ENCODE peak calls at places on chromosome 18, in seven cellular contexts. One of them, this sample, is unnamed.
A peak's percentile ranks its signal among the peaks of the same experiment; 100 is the strongest.

GRCh38 chr18:45061359-45061758 is 380.7 kb downstream of the SETBP1 start:
- DNase-seq in neuronal stem cell: no peak
- DNase-seq in H1: no peak
- DNase-seq in H9: no peak
- DNase-seq in IMR-90: no peak
- DNase-seq in mesenchymal stem cell: no peak
- DNase-seq in trophoblast cell: no peak
- DNase-seq in this sample: no peak

GRCh38 chr18:79664525-79665125 is 15.0 kb upstream of the CTDP1 start:
- DNase-seq in neuronal stem cell: no peak
- DNase-seq in H1: no peak
- DNase-seq in H9: no peak
- DNase-seq in IMR-90: peak; percentile 85
- DNase-seq in mesenchymal stem cell: peak; percentile 77
- DNase-seq in trophoblast cell: peak; percentile 90
- DNase-seq in this sample: no peak

GRCh38 chr18:3037423-3037915 is 24.5 kb upstream of the LPIN2 start:
- DNase-seq in neuronal stem cell: no peak
- DNase-seq in H1: no peak
- DNase-seq in H9: no peak
- DNase-seq in IMR-90: peak; percentile 90
- DNase-seq in mesenchymal stem cell: peak; percentile 94
- DNase-seq in trophoblast cell: peak; percentile 79
- DNase-seq in this sample: peak; percentile 43

GRCh38 chr18:63205791-63206252 is 113.7 kb downstream of the BCL2 start:
- DNase-seq in neuronal stem cell: no peak
- DNase-seq in H1: no peak
- DNase-seq in H9: no peak
- DNase-seq in IMR-90: no peak
- DNase-seq in mesenchymal stem cell: no peak
- DNase-seq in trophoblast cell: no peak
- DNase-seq in this sample: no peak

GRCh38 chr18:23458830-23459529 is 5.9 kb downstream of the RIOK3 start:
- DNase-seq in neuronal stem cell: no peak
- DNase-seq in H1: no peak
- DNase-seq in H9: no peak
- DNase-seq in IMR-90: no peak
- DNase-seq in mesenchymal stem cell: peak; percentile 22
- DNase-seq in trophoblast cell: no peak
- DNase-seq in this sample: no peak

GRCh38 chr18:45254683-45255082 is 360.6 kb upstream of the SLC14A2 start:
- DNase-seq in neuronal stem cell: no peak
- DNase-seq in H1: no peak
- DNase-seq in H9: no peak
- DNase-seq in IMR-90: no peak
- DNase-seq in mesenchymal stem cell: no peak
- DNase-seq in trophoblast cell: no peak
- DNase-seq in this sample: no peak

GRCh38 chr18:67705748-67706147 is 189.2 kb upstream of the DSEL start:
- DNase-seq in neuronal stem cell: no peak
- DNase-seq in H1: no peak
- DNase-seq in H9: no peak
- DNase-seq in IMR-90: no peak
- DNase-seq in mesenchymal stem cell: no peak
- DNase-seq in trophoblast cell: no peak
- DNase-seq in this sample: peak; percentile 72

GRCh38 chr18:11861583-11862288 is 10.5 kb downstream of the CHMP1B start:
- DNase-seq in neuronal stem cell: no peak
- DNase-seq in H1: no peak
- DNase-seq in H9: no peak
- DNase-seq in IMR-90: no peak
- DNase-seq in mesenchymal stem cell: peak; percentile 41
- DNase-seq in trophoblast cell: no peak
- DNase-seq in this sample: no peak

GRCh38 chr18:63339920-63340484 is 20.4 kb upstream of the BCL2 start:
- DNase-seq in neuronal stem cell: peak; percentile 59
- DNase-seq in H1: peak; percentile 62
- DNase-seq in H9: peak; percentile 51
- DNase-seq in IMR-90: peak; percentile 41
- DNase-seq in mesenchymal stem cell: peak; percentile 49
- DNase-seq in trophoblast cell: no peak
- DNase-seq in this sample: peak; percentile 63

GRCh38 chr18:564708-565561 is 15.2 kb upstream of the CETN1 start:
- DNase-seq in neuronal stem cell: no peak
- DNase-seq in H1: no peak
- DNase-seq in H9: no peak
- DNase-seq in IMR-90: no peak
- DNase-seq in mesenchymal stem cell: no peak
- DNase-seq in trophoblast cell: no peak
- DNase-seq in this sample: no peak

GRCh38 chr18:34650121-34650545 is 60.0 kb upstream of the DTNA start:
- DNase-seq in neuronal stem cell: no peak
- DNase-seq in H1: no peak
- DNase-seq in H9: no peak
- DNase-seq in IMR-90: peak; percentile 88
- DNase-seq in mesenchymal stem cell: peak; percentile 83
- DNase-seq in trophoblast cell: no peak
- DNase-seq in this sample: no peak

GRCh38 chr18:62071071-62071470 is 115.8 kb downstream of the PIGN start:
- DNase-seq in neuronal stem cell: no peak
- DNase-seq in H1: no peak
- DNase-seq in H9: no peak
- DNase-seq in IMR-90: peak; percentile 7
- DNase-seq in mesenchymal stem cell: no peak
- DNase-seq in trophoblast cell: no peak
- DNase-seq in this sample: no peak

GRCh38 chr18:48475635-48476549 is 62.9 kb upstream of the CTIF start:
- DNase-seq in neuronal stem cell: peak; percentile 55
- DNase-seq in H1: peak; percentile 54
- DNase-seq in H9: peak; percentile 81
- DNase-seq in IMR-90: peak; percentile 82
- DNase-seq in mesenchymal stem cell: peak; percentile 80
- DNase-seq in trophoblast cell: peak; percentile 75
- DNase-seq in this sample: peak; percentile 88

GRCh38 chr18:74012954-74013630 is 134.5 kb downstream of the FBXO15 start:
- DNase-seq in neuronal stem cell: no peak
- DNase-seq in H1: no peak
- DNase-seq in H9: no peak
- DNase-seq in IMR-90: no peak
- DNase-seq in mesenchymal stem cell: no peak
- DNase-seq in trophoblast cell: no peak
- DNase-seq in this sample: peak; percentile 8

GRCh38 chr18:77136871-77137665 is 4.5 kb upstream of the MBP start:
- DNase-seq in neuronal stem cell: no peak
- DNase-seq in H1: no peak
- DNase-seq in H9: no peak
- DNase-seq in IMR-90: no peak
- DNase-seq in mesenchymal stem cell: no peak
- DNase-seq in trophoblast cell: no peak
- DNase-seq in this sample: no peak

GRCh38 chr18:40046596-40046995 is 1908.4 kb upstream of the PIK3C3 start:
- DNase-seq in neuronal stem cell: no peak
- DNase-seq in H1: no peak
- DNase-seq in H9: no peak
- DNase-seq in IMR-90: no peak
- DNase-seq in mesenchymal stem cell: no peak
- DNase-seq in trophoblast cell: no peak
- DNase-seq in this sample: no peak

GRCh38 chr18:78330761-78331160 is 648.9 kb upstream of the SALL3 start:
- DNase-seq in neuronal stem cell: no peak
- DNase-seq in H1: no peak
- DNase-seq in H9: no peak
- DNase-seq in IMR-90: peak; percentile 1
- DNase-seq in mesenchymal stem cell: no peak
- DNase-seq in trophoblast cell: no peak
- DNase-seq in this sample: no peak

GRCh38 chr18:71942433-71942832 is 601.7 kb downstream of the CBLN2 start:
- DNase-seq in neuronal stem cell: no peak
- DNase-seq in H1: no peak
- DNase-seq in H9: peak; percentile 33
- DNase-seq in IMR-90: no peak
- DNase-seq in mesenchymal stem cell: no peak
- DNase-seq in trophoblast cell: no peak
- DNase-seq in this sample: peak; percentile 33

GRCh38 chr18:73752546-73752945 is 395.1 kb downstream of the FBXO15 start:
- DNase-seq in neuronal stem cell: no peak
- DNase-seq in H1: no peak
- DNase-seq in H9: no peak
- DNase-seq in IMR-90: peak; percentile 87
- DNase-seq in mesenchymal stem cell: peak; percentile 66
- DNase-seq in trophoblast cell: no peak
- DNase-seq in this sample: no peak

GRCh38 chr18:76803413-76803812 is 18.9 kb upstream of the ZNF236 start:
- DNase-seq in neuronal stem cell: no peak
- DNase-seq in H1: no peak
- DNase-seq in H9: no peak
- DNase-seq in IMR-90: no peak
- DNase-seq in mesenchymal stem cell: no peak
- DNase-seq in trophoblast cell: no peak
- DNase-seq in this sample: no peak

GRCh38 chr18:60563082-60563481 is 190.5 kb upstream of the MC4R start:
- DNase-seq in neuronal stem cell: no peak
- DNase-seq in H1: no peak
- DNase-seq in H9: no peak
- DNase-seq in IMR-90: no peak
- DNase-seq in mesenchymal stem cell: no peak
- DNase-seq in trophoblast cell: no peak
- DNase-seq in this sample: no peak

GRCh38 chr18:73861771-73862170 is 285.9 kb downstream of the FBXO15 start:
- DNase-seq in neuronal stem cell: no peak
- DNase-seq in H1: no peak
- DNase-seq in H9: no peak
- DNase-seq in IMR-90: no peak
- DNase-seq in mesenchymal stem cell: no peak
- DNase-seq in trophoblast cell: no peak
- DNase-seq in this sample: no peak

GRCh38 chr18:61992285-61992684 is 99.5 kb upstream of the RNF152 start:
- DNase-seq in neuronal stem cell: no peak
- DNase-seq in H1: no peak
- DNase-seq in H9: no peak
- DNase-seq in IMR-90: peak; percentile 82
- DNase-seq in mesenchymal stem cell: peak; percentile 87
- DNase-seq in trophoblast cell: no peak
- DNase-seq in this sample: peak; percentile 87

GRCh38 chr18:72360628-72361027 is 183.5 kb downstream of the CBLN2 start:
- DNase-seq in neuronal stem cell: no peak
- DNase-seq in H1: no peak
- DNase-seq in H9: no peak
- DNase-seq in IMR-90: no peak
- DNase-seq in mesenchymal stem cell: no peak
- DNase-seq in trophoblast cell: no peak
- DNase-seq in this sample: no peak

GRCh38 chr18:62658028-62658427 is 57.3 kb upstream of the PHLPP1 start:
- DNase-seq in neuronal stem cell: no peak
- DNase-seq in H1: no peak
- DNase-seq in H9: no peak
- DNase-seq in IMR-90: no peak
- DNase-seq in mesenchymal stem cell: no peak
- DNase-seq in trophoblast cell: no peak
- DNase-seq in this sample: no peak

GRCh38 chr18:55884498-55884897 is 296.5 kb upstream of the TCF4 start:
- DNase-seq in neuronal stem cell: no peak
- DNase-seq in H1: no peak
- DNase-seq in H9: no peak
- DNase-seq in IMR-90: no peak
- DNase-seq in mesenchymal stem cell: no peak
- DNase-seq in trophoblast cell: no peak
- DNase-seq in this sample: no peak

DNA sequence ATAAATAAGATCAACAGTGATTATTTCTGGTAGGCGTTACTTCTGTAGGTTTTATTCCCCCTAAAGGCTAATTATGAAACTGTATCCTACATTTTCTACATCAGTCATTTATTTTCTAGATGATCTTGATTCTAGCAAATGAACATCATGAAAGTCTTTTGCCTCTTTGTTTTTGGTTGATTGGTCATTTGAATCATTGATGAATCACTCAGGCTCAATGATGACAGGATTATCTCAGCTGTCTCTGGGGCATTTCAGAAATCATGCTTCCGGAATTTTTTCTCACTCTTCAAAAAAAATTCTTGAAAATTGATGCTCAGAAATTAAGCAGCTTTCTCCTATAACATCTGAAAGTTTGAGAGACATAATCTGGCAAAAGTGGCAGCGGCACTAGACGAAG is 298.9 kb upstream of the TCF4 start:
- DNase-seq in neuronal stem cell: no peak
- DNase-seq in H1: no peak
- DNase-seq in H9: no peak
- DNase-seq in IMR-90: no peak
- DNase-seq in mesenchymal stem cell: no peak
- DNase-seq in trophoblast cell: no peak
- DNase-seq in this sample: no peak
- H2BK120ac ChIP-seq in neuronal stem cell: no peak overlapping the region
- H2BK120ac ChIP-seq in H1: no peak overlapping the region
- H2BK120ac ChIP-seq in H9: no peak overlapping the region
- H2BK120ac ChIP-seq in IMR-90: no peak overlapping the region
- H2BK120ac ChIP-seq in mesenchymal stem cell: no peak overlapping the region
- H2BK120ac ChIP-seq in trophoblast cell: no peak overlapping the region
- H2BK120ac ChIP-seq in this sample: no peak overlapping the region

DNA sequence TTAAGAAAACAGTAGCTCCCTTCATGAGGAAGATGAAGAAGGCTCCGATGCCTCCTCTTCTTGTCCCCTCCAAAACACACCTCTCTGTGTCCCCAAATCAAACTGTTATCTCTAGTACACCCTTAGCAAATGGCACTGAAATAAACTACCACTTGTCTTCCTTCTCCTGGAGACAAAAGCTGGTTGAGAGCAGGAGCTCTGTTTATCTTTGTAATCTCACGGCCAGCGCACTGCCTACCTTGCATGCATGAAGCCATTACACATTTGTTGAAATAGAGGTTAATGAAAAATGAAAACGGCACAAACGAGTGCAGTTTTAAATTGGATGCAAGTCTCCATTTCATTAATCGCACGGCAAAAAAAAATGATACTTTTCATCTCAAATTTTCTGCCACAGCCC is 113.7 kb downstream of the EPB41L3 start:
- DNase-seq in neuronal stem cell: no peak
- DNase-seq in H1: no peak
- DNase-seq in H9: no peak
- DNase-seq in IMR-90: no peak
- DNase-seq in mesenchymal stem cell: no peak
- DNase-seq in trophoblast cell: no peak
- DNase-seq in this sample: no peak
- H2AK5ac ChIP-seq in neuronal stem cell: no peak overlapping the region
- H2AK5ac ChIP-seq in H1: no peak overlapping the region
- H2AK5ac ChIP-seq in H9: no peak overlapping the region
- H2AK5ac ChIP-seq in IMR-90: no peak overlapping the region
- H2AK5ac ChIP-seq in mesenchymal stem cell: no peak overlapping the region
- H2AK5ac ChIP-seq in trophoblast cell: no peak overlapping the region
- H2AK5ac ChIP-seq in this sample: no peak overlapping the region

GRCh38 chr18:31892936-31893335 is 50.0 kb downstream of the TRAPPC8 start:
- DNase-seq in neuronal stem cell: no peak
- DNase-seq in H1: no peak
- DNase-seq in H9: no peak
- DNase-seq in IMR-90: no peak
- DNase-seq in mesenchymal stem cell: no peak
- DNase-seq in trophoblast cell: no peak
- DNase-seq in this sample: no peak

GRCh38 chr18:31891566-31891965 is 51.4 kb downstream of the TRAPPC8 start:
- DNase-seq in neuronal stem cell: no peak
- DNase-seq in H1: no peak
- DNase-seq in H9: no peak
- DNase-seq in IMR-90: no peak
- DNase-seq in mesenchymal stem cell: no peak
- DNase-seq in trophoblast cell: no peak
- DNase-seq in this sample: no peak
- H2BK120ac ChIP-seq in neuronal stem cell: no peak overlapping the region
- H2BK120ac ChIP-seq in H1: no peak overlapping the region
- H2BK120ac ChIP-seq in H9: no peak overlapping the region
- H2BK120ac ChIP-seq in IMR-90: no peak overlapping the region
- H2BK120ac ChIP-seq in mesenchymal stem cell: no peak overlapping the region
- H2BK120ac ChIP-seq in trophoblast cell: no peak overlapping the region
- H2BK120ac ChIP-seq in this sample: no peak overlapping the region

GRCh38 chr18:21747764-21748693 is 7.4 kb downstream of the MIB1 start:
- DNase-seq in neuronal stem cell: no peak
- DNase-seq in H1: no peak
- DNase-seq in H9: no peak
- DNase-seq in IMR-90: no peak
- DNase-seq in mesenchymal stem cell: no peak
- DNase-seq in trophoblast cell: no peak
- DNase-seq in this sample: no peak
- H2AK5ac ChIP-seq in neuronal stem cell: no peak overlapping the region
- H2AK5ac ChIP-seq in H1: no peak overlapping the region
- H2AK5ac ChIP-seq in H9: no peak overlapping the region
- H2AK5ac ChIP-seq in IMR-90: no peak overlapping the region
- H2AK5ac ChIP-seq in mesenchymal stem cell: no peak overlapping the region
- H2AK5ac ChIP-seq in trophoblast cell: no peak overlapping the region
- H2AK5ac ChIP-seq in this sample: no peak overlapping the region